ENCODE peak calls at places on chromosomes 2 and 18, in ten cellular contexts. K, Q, T, R, S, I, B, A, X and W are unnamed samples.

GRCh38 chr2:237059155-237059875 is 26.4 kb upstream of the COPS8 start:
- DNase-seq in K (no peak), Q (no peak), T (no peak), R (no peak), S (no peak), I (no peak), B (no peak), A (no peak), X (no peak), W (no peak)

GRCh38 chr2:25981596-25982272 is 563 bp downstream of the KIF3C start:
- DNase-seq in K (no peak), Q (no peak), T (no peak), R (no peak), S (no peak), I (no peak), B (peak; percentile 60), A (peak; percentile 15), X (peak; percentile 59), W (peak; percentile 24)

GRCh38 chr2:5188636-5189035 is 503.5 kb upstream of the SOX11 start:
- DNase-seq in K (no peak), Q (no peak), T (no peak), R (no peak), S (no peak), I (peak; percentile 8), B (no peak), A (no peak), X (no peak), W (no peak)

GRCh38 chr2:195659114-195659513 is 2.1 kb downstream of the SLC39A10 start:
- DNase-seq in K (peak; percentile 41), Q (no peak), T (no peak), R (no peak), S (no peak), I (no peak), B (no peak), A (peak; percentile 36), X (peak; percentile 25), W (no peak)

GRCh38 chr2:97931118-97931850 is 64.5 kb downstream of the TMEM131 start:
- DNase-seq in K (no peak), Q (no peak), T (no peak), R (no peak), S (no peak), I (no peak), B (no peak), A (no peak), X (no peak), W (no peak)

GRCh38 chr18:25533088-25533676 is 181.2 kb upstream of the ZNF521 start:
- DNase-seq in K (peak; percentile 14), Q (no peak), T (no peak), R (no peak), S (no peak), I (peak; percentile 1), B (no peak), A (no peak), X (no peak), W (no peak)

GRCh38 chr2:9189901-9190300 is 16.7 kb upstream of the ASAP2 start:
- DNase-seq in K (no peak), Q (no peak), T (no peak), R (no peak), S (no peak), I (no peak), B (no peak), A (no peak), X (peak; percentile 89), W (no peak)

GRCh38 chr2:24617431-24617830 is 126.4 kb downstream of the NCOA1 start:
- DNase-seq in K (no peak), Q (no peak), T (no peak), R (no peak), S (no peak), I (no peak), B (no peak), A (no peak), X (no peak), W (no peak)

GRCh38 chr2:636649-637405 is 40.4 kb downstream of the TMEM18 start:
- DNase-seq in K (peak; percentile 79), Q (peak; percentile 78), T (peak; percentile 72), R (peak; percentile 72), S (peak; percentile 60), I (peak; percentile 44), B (peak; percentile 85), A (peak; percentile 63), X (peak; percentile 75), W (peak; percentile 65)

DNA sequence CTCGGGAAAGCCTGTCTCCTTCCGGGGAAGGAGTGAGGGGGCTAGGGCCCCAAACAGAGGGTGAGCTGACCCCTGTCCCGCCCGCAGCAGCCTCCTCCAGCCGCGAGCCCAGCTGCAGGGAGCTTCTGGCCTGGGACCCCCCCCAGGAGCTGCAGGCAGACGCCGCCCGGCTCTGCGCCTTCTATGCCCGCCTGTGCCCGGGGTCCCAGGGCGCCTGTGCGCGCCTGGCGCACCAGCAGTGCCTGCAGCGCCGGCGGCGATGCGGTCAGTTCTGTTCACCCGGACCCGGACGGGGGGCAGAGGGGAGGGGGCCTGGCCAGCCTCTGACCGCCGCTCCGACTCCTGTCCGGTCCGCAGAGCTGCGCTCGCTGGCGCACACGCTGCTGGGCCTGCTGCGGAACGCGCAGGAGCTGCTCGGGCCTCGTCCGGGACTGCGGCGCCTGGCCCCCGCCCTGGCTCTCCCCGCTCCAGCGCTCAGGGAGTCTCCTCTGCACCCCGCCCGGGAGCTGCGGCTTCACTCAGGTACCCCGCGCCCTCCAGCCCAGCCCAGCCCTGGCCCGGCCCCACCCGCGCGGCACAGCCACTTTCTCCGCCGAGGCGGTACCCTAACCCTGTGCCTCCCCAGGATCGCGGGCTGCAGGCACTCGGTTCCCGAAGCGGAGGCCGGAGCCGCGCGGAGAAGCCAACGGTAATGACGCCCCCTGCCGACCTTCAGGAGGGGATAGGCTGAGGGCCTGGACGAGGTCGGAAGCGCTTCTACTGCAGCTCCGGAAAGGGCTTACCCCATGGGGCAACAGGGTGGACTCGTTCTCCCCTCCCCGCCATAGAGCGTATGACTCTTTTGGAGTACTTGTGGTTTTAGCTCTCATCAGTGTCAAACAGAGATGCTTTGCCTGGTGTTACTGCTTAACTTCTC is 2.0 kb upstream of the CHRND start:
- DNase-seq in K (peak; percentile 88), Q (no peak), T (no peak), R (no peak), S (no peak), I (peak; percentile 46), B (peak; percentile 77), A (peak; percentile 15), X (peak; percentile 49), W (peak; percentile 40)
- H3K4me3 ChIP-seq in K (no peak overlapping the region), Q (peak overlapping the region; percentile 25), T (no peak overlapping the region), R (no peak overlapping the region), S (no peak overlapping the region), I (no peak overlapping the region), B (peak overlapping the region; percentile 22), A (no peak overlapping the region), X (peak overlapping the region; percentile 42), W (peak overlapping the region; percentile 25)

DNA sequence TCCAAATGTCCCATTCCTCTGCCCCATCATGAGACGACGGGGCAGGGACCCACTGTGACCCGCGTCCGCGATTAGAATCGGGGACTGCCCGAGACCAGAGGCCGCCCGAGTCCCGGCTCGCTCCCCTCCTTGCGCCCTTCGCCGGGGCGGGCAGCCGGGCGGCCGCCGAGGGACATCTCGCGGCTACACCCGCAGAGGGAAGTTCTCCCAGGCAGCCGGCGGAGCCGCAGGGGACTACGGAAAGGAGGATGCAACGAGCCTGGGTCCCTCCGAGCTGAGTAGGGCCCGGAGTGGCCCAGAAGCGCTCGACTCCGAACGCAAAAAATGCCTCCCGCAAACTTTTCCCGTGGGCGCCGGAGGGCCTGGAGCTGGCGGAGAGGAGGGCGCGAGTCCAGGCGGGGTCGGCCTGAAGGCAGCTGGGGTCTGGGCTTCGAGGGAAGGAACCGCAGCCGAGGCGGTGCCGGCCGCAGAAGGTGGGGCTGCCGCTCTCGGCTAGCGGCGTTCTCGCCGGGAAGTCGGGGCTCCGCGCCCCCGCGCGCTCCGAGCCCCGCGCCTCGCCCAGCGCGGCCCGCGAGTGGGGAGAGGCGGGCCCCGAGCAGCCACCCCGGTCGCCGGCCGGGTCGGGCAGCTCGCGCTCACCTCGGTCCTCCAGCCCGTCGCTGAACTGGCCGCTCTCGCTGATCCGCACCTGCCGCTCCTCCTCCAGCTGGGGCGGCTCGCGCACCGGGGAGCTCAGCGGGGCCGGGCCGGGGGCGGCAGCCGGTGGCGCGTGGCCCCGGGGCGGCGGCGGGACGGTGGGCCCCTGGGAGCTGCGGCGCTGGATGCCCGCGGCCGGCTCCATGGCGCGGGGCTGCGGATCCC is 475 bp downstream of the TMEM163 start:
- DNase-seq in K (peak; percentile 37), Q (peak; percentile 62), T (no peak), R (no peak), S (peak; percentile 44), I (no peak), B (peak; percentile 80), A (no peak), X (peak; percentile 10), W (no peak)
- H3K27me3 ChIP-seq in K (peaks cover 34% of the 10 kb centered on the region), Q (peaks cover 45% of the 10 kb centered on the region), T (peaks cover 10% of the 10 kb centered on the region), R (no peaks in the 10 kb centered on the region), S (peaks cover 33% of the 10 kb centered on the region), I (peaks cover 26% of the 10 kb centered on the region), B (no peaks in the 10 kb centered on the region), A (peaks cover 34% of the 10 kb centered on the region), X (peaks cover 58% of the 10 kb centered on the region), W (peaks cover 46% of the 10 kb centered on the region)

GRCh38 chr18:36831139-36831538 is 2.2 kb downstream of the KIAA1328 start:
- DNase-seq in K (no peak), Q (no peak), T (no peak), R (no peak), S (no peak), I (peak; percentile 58), B (no peak), A (no peak), X (peak; percentile 69), W (no peak)

GRCh38 chr18:36828630-36829361 is at the start of the genes KIAA1328 and TPGS2:
- DNase-seq in K (peak; percentile 93), Q (peak; percentile 91), T (peak; percentile 86), R (peak; percentile 71), S (peak; percentile 92), I (peak; percentile 87), B (peak; percentile 90), A (peak; percentile 86), X (peak; percentile 95), W (peak; percentile 88)

GRCh38 chr18:36829362-36830140 is 624 bp downstream of the KIAA1328 start:
- DNase-seq in K (no peak), Q (no peak), T (no peak), R (no peak), S (no peak), I (no peak), B (no peak), A (peak; percentile 32), X (peak; percentile 63), W (peak; percentile 1)

GRCh38 chr18:36828157-36828629 is 609 bp downstream of the TPGS2 start:
- DNase-seq in K (peak; percentile 64), Q (no peak), T (peak; percentile 35), R (no peak), S (peak; percentile 60), I (peak; percentile 55), B (no peak), A (peak; percentile 50), X (peak; percentile 78), W (peak; percentile 24)

DNA sequence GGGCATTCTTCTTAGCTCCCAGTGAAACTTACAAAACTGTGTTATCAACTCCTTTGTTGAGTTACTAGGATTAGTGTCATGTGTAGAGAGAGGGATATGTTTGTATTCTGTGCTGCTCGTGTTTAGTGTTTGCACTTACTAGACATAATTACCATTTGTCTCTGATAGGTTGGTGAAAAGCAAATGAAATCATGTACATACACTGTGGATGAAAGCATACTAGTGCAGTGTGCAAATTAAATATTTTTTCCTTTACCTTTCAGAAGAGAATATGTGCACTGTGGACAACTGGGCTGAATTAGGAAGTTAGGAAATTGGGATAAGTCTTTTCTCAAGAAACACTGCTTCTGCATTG is 1.2 kb downstream of the KIAA1328 start:
- DNase-seq in K (no peak), Q (no peak), T (no peak), R (no peak), S (no peak), I (no peak), B (no peak), A (no peak), X (no peak), W (no peak)
- H3K4me3 ChIP-seq in K (no peak overlapping the region), Q (peak overlapping the region; percentile 89), T (no peak overlapping the region), R (peak overlapping the region; percentile 87), S (peak overlapping the region; percentile 95), I (peak overlapping the region; percentile 99), B (peak overlapping the region; percentile 77), A (peak overlapping the region; percentile 99), X (peak overlapping the region; percentile 86), W (peak overlapping the region; percentile 97)

GRCh38 chr18:59276047-59276446 is 2.8 kb upstream of the RAX start:
- DNase-seq in K (no peak), Q (no peak), T (no peak), R (no peak), S (no peak), I (no peak), B (no peak), A (no peak), X (no peak), W (no peak)
- H3K27me3 ChIP-seq in K (peaks cover 52% of the 10 kb centered on the region), Q (peaks cover 83% of the 10 kb centered on the region), T (peaks cover 21% of the 10 kb centered on the region), R (no peaks in the 10 kb centered on the region), S (peaks cover 19% of the 10 kb centered on the region), I (peaks cover 37% of the 10 kb centered on the region), B (no peaks in the 10 kb centered on the region), A (peaks cover 62% of the 10 kb centered on the region), X (peaks cover 89% of the 10 kb centered on the region), W (peaks cover 54% of the 10 kb centered on the region)